ENCODE peak calls at places on chromosomes 13 and 19, in seven cellular contexts. C, U, F, P, X, S and H are unnamed samples.

GRCh38 chr19:39795001-39795400 is 16.3 kb downstream of the LEUTX start:
- DNase-seq in C (no peak), U (no peak), F (no peak), P (no peak), X (no peak), S (no peak), H (no peak)

GRCh38 chr19:18419195-18419698 is at the start of gene SSBP4:
- DNase-seq in C (peak; percentile 87), U (no peak), F (peak; percentile 63), P (peak; percentile 71), X (peak; percentile 52), S (peak; percentile 83), H (peak; percentile 63)

GRCh38 chr19:36198116-36198515 is 16.3 kb downstream of the ZNF565 start:
- DNase-seq in C (no peak), U (no peak), F (peak; percentile 84), P (no peak), X (no peak), S (no peak), H (peak; percentile 55)

GRCh38 chr19:48698046-48698445 is 2.3 kb downstream of the FUT2 start:
- DNase-seq in C (no peak), U (no peak), F (no peak), P (no peak), X (peak; percentile 84), S (no peak), H (no peak)

GRCh38 chr13:60538566-60538965 is 141.5 kb downstream of the TDRD3 start:
- DNase-seq in C (no peak), U (no peak), F (no peak), P (no peak), X (no peak), S (no peak), H (no peak)

GRCh38 chr19:5308471-5309437 is 31.9 kb downstream of the PTPRS start:
- DNase-seq in C (peak; percentile 40), U (peak; percentile 80), F (peak; percentile 79), P (peak; percentile 81), X (peak; percentile 77), S (no peak), H (peak; percentile 65)

GRCh38 chr13:94369862-94370491 is 109.5 kb downstream of the DCT start:
- DNase-seq in C (no peak), U (no peak), F (no peak), P (no peak), X (no peak), S (no peak), H (no peak)

GRCh38 chr19:17337675-17338439 is 504 bp downstream of the GTPBP3 start:
- DNase-seq in C (peak; percentile 44), U (no peak), F (no peak), P (no peak), X (no peak), S (peak; percentile 28), H (peak; percentile 68)

GRCh38 chr19:46040952-46041500 is at the start of gene IGFL4:
- DNase-seq in C (peak; percentile 34), U (no peak), F (no peak), P (peak; percentile 42), X (no peak), S (no peak), H (no peak)

GRCh38 chr19:15390814-15391213 is 11.2 kb upstream of the AKAP8 start:
- DNase-seq in C (no peak), U (no peak), F (no peak), P (no peak), X (no peak), S (no peak), H (no peak)

GRCh38 chr13:48222358-48223015 is 10.5 kb upstream of the ITM2B start:
- DNase-seq in C (no peak), U (no peak), F (no peak), P (no peak), X (no peak), S (no peak), H (no peak)

GRCh38 chr19:879711-880438 is 13.1 kb downstream of the MED16 start:
- DNase-seq in C (no peak), U (no peak), F (no peak), P (no peak), X (no peak), S (no peak), H (no peak)

GRCh38 chr13:43058318-43058674 is 34.9 kb downstream of the DNAJC15 start:
- DNase-seq in C (peak; percentile 24), U (no peak), F (no peak), P (peak; percentile 85), X (peak; percentile 65), S (no peak), H (peak; percentile 32)

GRCh38 chr19:17610384-17610783 is 54.9 kb downstream of the COLGALT1 start:
- DNase-seq in C (peak; percentile 67), U (no peak), F (peak; percentile 0), P (no peak), X (no peak), S (no peak), H (no peak)

GRCh38 chr19:17687857-17688784 is at the start of gene UNC13A:
- DNase-seq in C (peak; percentile 83), U (no peak), F (peak; percentile 49), P (peak; percentile 60), X (no peak), S (peak; percentile 86), H (peak; percentile 78)

GRCh38 chr19:10408511-10409291 is 5.4 kb upstream of the CDC37 start:
- DNase-seq in C (no peak), U (no peak), F (peak; percentile 22), P (no peak), X (no peak), S (no peak), H (no peak)

GRCh38 chr19:38785187-38785699 is 3.8 kb upstream of the LGALS7B start:
- DNase-seq in C (no peak), U (no peak), F (no peak), P (no peak), X (no peak), S (no peak), H (no peak)

GRCh38 chr13:112444416-112445399 is 68.6 kb downstream of the SPACA7 start:
- DNase-seq in C (no peak), U (no peak), F (no peak), P (no peak), X (no peak), S (no peak), H (no peak)

GRCh38 chr19:18519962-18520847 is 1.7 kb downstream of the ELL start:
- DNase-seq in C (peak; percentile 53), U (peak; percentile 41), F (no peak), P (no peak), X (peak; percentile 80), S (peak; percentile 66), H (peak; percentile 77)

GRCh38 chr19:31528261-31528660 is 179.0 kb upstream of the TSHZ3 start:
- DNase-seq in C (no peak), U (no peak), F (no peak), P (no peak), X (no peak), S (no peak), H (no peak)

GRCh38 chr19:51366999-51367564 is 894 bp upstream of the ETFB start:
- DNase-seq in C (no peak), U (no peak), F (no peak), P (no peak), X (peak; percentile 64), S (peak; percentile 30), H (no peak)

GRCh38 chr19:46624958-46625661 is at the start of gene PTGIR:
- DNase-seq in C (no peak), U (peak; percentile 62), F (no peak), P (no peak), X (peak; percentile 62), S (no peak), H (no peak)

GRCh38 chr13:44197791-44198770 is 175.5 kb upstream of the SERP2 start:
- DNase-seq in C (no peak), U (no peak), F (no peak), P (no peak), X (no peak), S (peak; percentile 36), H (no peak)

GRCh38 chr19:19459707-19460251 is 54.3 kb downstream of the GATAD2A start:
- DNase-seq in C (no peak), U (peak; percentile 39), F (no peak), P (no peak), X (no peak), S (no peak), H (no peak)

GRCh38 chr13:102555914-102556553 is 40.8 kb upstream of the TPP2 start:
- DNase-seq in C (peak; percentile 11), U (peak; percentile 6), F (peak; percentile 53), P (peak; percentile 68), X (no peak), S (peak; percentile 9), H (peak; percentile 45)

GRCh38 chr19:55907746-55908145 is 24.4 kb downstream of the NLRP13 start:
- DNase-seq in C (no peak), U (no peak), F (no peak), P (no peak), X (no peak), S (no peak), H (no peak)

GRCh38 chr13:43473437-43473836 is 313.3 kb downstream of the ENOX1 start:
- DNase-seq in C (no peak), U (no peak), F (no peak), P (peak; percentile 16), X (no peak), S (peak; percentile 78), H (no peak)

GRCh38 chr13:36453518-36453917 is 21.2 kb downstream of the CCNA1 start:
- DNase-seq in C (peak; percentile 19), U (no peak), F (no peak), P (peak; percentile 8), X (no peak), S (peak; percentile 34), H (no peak)

GRCh38 chr19:57302020-57302465 is 18.2 kb upstream of the ZNF543 start:
- DNase-seq in C (no peak), U (peak; percentile 79), F (no peak), P (peak; percentile 2), X (no peak), S (no peak), H (no peak)

GRCh38 chr19:18478545-18479311 is 40.8 kb upstream of the ISYNA1 start:
- DNase-seq in C (no peak), U (peak; percentile 67), F (peak; percentile 50), P (no peak), X (peak; percentile 78), S (no peak), H (no peak)

GRCh38 chr13:85497652-85498051 is 301.6 kb downstream of the SLITRK6 start:
- DNase-seq in C (no peak), U (peak; percentile 94), F (no peak), P (no peak), X (no peak), S (no peak), H (no peak)

GRCh38 chr13:105074756-105075155 is 1460.7 kb downstream of the EFNB2 start:
- DNase-seq in C (no peak), U (no peak), F (no peak), P (no peak), X (no peak), S (no peak), H (no peak)

GRCh38 chr13:113664751-113665581 is 2.1 kb upstream of the GRK1 start:
- DNase-seq in C (no peak), U (no peak), F (no peak), P (no peak), X (no peak), S (no peak), H (no peak)

GRCh38 chr13:52026246-52026626 is 1.7 kb downstream of the UTP14C start:
- DNase-seq in C (no peak), U (no peak), F (no peak), P (no peak), X (no peak), S (no peak), H (no peak)

GRCh38 chr19:51030631-51031030 is 4.2 kb downstream of the KLK12 start:
- DNase-seq in C (no peak), U (no peak), F (no peak), P (no peak), X (no peak), S (no peak), H (no peak)

GRCh38 chr19:48244289-48244688 is 11.4 kb downstream of the CARD8 start:
- DNase-seq in C (no peak), U (no peak), F (no peak), P (no peak), X (no peak), S (no peak), H (no peak)

GRCh38 chr19:14318873-14319272 is 62.4 kb upstream of the ADGRE5 start:
- DNase-seq in C (no peak), U (no peak), F (no peak), P (no peak), X (no peak), S (peak; percentile 60), H (peak; percentile 23)

GRCh38 chr13:30103161-30103858 is 204.0 kb downstream of the KATNAL1 start:
- DNase-seq in C (no peak), U (no peak), F (no peak), P (no peak), X (no peak), S (no peak), H (no peak)